ENCODE peak calls at places on chromosome 5, in four cellular contexts. K, J, U and G are unnamed samples.

GRCh38 chr5:24539625-24540024 is 105.2 kb downstream of the CDH10 start:
- DNase-seq in K (no peak), J (no peak), U (no peak), G (no peak)

GRCh38 chr5:571791-572190 is 40.3 kb upstream of the CEP72 start:
- DNase-seq in J (no peak), K (no peak), U (no peak), G (no peak)

GRCh38 chr5:72452515-72453259 is 54.5 kb downstream of the ZNF366 start:
- DNase-seq in U (no peak), J (peak), K (peak), G (no peak)

GRCh38 chr5:41368158-41368557 is 142.2 kb downstream of the PLCXD3 start:
- DNase-seq in U (no peak), K (no peak), J (no peak), G (no peak)

GRCh38 chr5:179795049-179795862 is 1.5 kb downstream of the LTC4S start:
- DNase-seq in U (no peak), K (no peak), J (peak), G (peak)

GRCh38 chr5:78008356-78008967 is 232.3 kb upstream of the TBCA start:
- DNase-seq in J (no peak), K (peak), U (no peak), G (peak)

GRCh38 chr5:151660616-151661015 is 26.1 kb downstream of the SPARC start:
- DNase-seq in K (no peak), U (no peak), J (no peak), G (no peak)

GRCh38 chr5:150000990-150001659 is 586 bp downstream of the HMGXB3 start:
- DNase-seq in U (peak), K (peak), J (peak), G (peak)

GRCh38 chr5:168978015-168978414 is 322.9 kb downstream of the SLIT3 start:
- DNase-seq in J (no peak), K (no peak), U (no peak), G (no peak)

GRCh38 chr5:55324815-55325418 is 17.1 kb downstream of the MTREX start:
- DNase-seq in U (no peak), K (peak), J (no peak), G (peak)

DNA sequence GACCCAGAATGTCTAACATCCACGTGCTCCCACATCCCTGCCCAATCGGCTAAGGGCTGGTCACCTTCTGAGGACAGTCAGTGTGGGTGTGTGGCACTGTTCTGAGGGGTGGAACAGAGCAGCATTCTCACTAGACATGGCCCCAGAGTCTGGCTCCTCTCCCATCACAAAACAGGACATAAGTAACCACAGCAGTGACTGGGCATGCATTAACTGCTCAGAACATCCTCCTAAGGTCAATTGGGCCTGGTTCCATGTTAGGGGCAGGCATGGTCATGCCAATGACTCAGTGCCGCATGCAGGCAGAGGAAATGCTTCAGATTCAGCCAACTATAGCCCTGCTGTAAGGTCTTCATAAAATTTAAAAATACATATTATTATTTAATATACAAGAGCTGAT is 12.9 kb downstream of the MACROH2A1 start:
- DNase-seq in K (peak), U (no peak), J (no peak), G (no peak)
- H3K27ac ChIP-seq in K (peak), U (no peak), J (no peak), G (no peak)

GRCh38 chr5:145938699-145939531 is 2.5 kb downstream of the SH3RF2 start:
- DNase-seq in K (no peak), J (no peak), U (no peak), G (no peak)

GRCh38 chr5:145931718-145932117 is 4.7 kb upstream of the SH3RF2 start:
- DNase-seq in J (no peak), K (no peak), U (no peak), G (no peak)

GRCh38 chr5:145936401-145937131 is at the start of gene SH3RF2:
- DNase-seq in U (no peak), J (peak), K (peak), G (no peak)

GRCh38 chr5:145937432-145938250 is 1.3 kb downstream of the SH3RF2 start:
- DNase-seq in U (no peak), J (no peak), K (no peak), G (no peak)

GRCh38 chr5:145934276-145934675 is 2.1 kb upstream of the SH3RF2 start:
- DNase-seq in U (no peak), J (no peak), K (no peak), G (no peak)
- H3K27ac ChIP-seq in U (no peak), J (no peak), K (no peak), G (no peak)

GRCh38 chr5:61734966-61735365 is 402.9 kb downstream of the ZSWIM6 start:
- DNase-seq in J (no peak), U (no peak), K (no peak), G (no peak)
- H3K27ac ChIP-seq in J (no peak), U (no peak), K (no peak), G (no peak)

GRCh38 chr5:6900247-6900646 is 187.0 kb downstream of the TENT4A start:
- DNase-seq in J (no peak), U (no peak), K (no peak), G (no peak)

GRCh38 chr5:6902094-6902493 is 188.9 kb downstream of the TENT4A start:
- DNase-seq in U (no peak), J (no peak), K (no peak), G (no peak)

GRCh38 chr5:6902597-6902996 is 189.4 kb downstream of the TENT4A start:
- DNase-seq in K (no peak), J (no peak), U (no peak), G (no peak)

GRCh38 chr5:6900828-6901227 is 187.6 kb downstream of the TENT4A start:
- DNase-seq in K (no peak), J (no peak), U (no peak), G (no peak)

DNA sequence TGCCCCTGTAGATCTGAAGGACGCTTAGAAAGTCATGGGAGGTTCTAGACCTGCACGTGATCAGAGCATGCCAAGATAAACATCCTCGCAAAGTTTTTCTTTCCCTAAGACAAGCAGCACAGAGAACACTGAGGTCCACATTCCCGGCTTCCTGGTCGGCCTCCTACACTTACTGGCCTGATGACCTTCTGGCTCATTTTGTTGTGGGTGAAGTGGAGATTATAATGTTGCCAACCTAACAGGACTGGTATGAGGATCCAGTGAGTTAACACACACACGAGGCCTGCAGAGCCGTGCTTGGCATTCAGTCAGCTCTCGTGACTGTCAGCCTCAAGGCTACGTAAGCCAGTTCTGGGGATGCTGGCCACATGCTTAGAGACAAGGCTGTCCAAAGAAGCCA is 186.0 kb downstream of the TENT4A start:
- DNase-seq in J (peak), U (no peak), K (no peak), G (no peak)
- H3K27ac ChIP-seq in J (no peak), U (no peak), K (no peak), G (no peak)

DNA sequence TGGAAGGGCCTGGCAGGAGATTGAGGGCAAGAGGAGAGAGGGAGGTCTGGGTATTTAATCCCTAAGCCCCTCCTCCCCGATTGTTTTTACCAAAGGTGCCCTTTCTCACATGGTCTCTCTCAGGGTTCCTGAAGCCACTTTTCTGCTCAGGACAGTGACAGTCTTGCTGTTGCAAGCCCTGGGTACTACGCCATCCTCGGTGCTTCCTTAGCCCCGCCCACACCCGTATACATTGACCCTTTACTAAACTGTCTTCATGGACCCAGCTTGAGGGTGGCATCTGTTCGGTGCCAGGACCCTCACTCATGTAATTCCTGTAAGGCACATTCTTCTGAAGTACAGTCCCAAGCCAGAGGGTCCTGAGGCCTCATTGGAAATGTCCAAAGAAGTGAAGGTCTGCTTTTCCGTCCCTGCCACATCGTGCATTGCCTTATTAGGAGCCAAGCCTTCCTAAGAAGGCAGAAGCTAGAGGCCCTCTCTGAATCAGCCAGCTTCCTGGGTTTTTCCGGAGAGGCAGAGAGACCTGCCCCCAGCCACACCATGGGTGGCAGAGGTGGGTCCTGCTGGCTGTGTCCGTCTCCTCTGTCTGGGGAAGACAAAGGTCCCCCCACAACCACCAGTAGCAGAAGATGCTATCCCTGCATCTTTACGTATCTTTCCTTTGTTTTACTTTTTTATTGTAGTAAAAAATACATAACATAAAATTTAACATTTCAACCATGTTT is 1.9 kb upstream of the SH3PXD2B start:
- DNase-seq in U (no peak), J (no peak), K (no peak), G (no peak)
- H3K27ac ChIP-seq in U (no peak), J (no peak), K (peak), G (no peak)

GRCh38 chr5:87015908-87016307 is 251.8 kb upstream of the RASA1 start:
- DNase-seq in U (no peak), K (no peak), J (no peak), G (no peak)
- H3K27ac ChIP-seq in U (no peak), K (no peak), J (no peak), G (no peak)

GRCh38 chr5:65858316-65858715 is 68.1 kb upstream of the ERBIN start:
- DNase-seq in K (no peak), U (no peak), J (no peak), G (no peak)

GRCh38 chr5:65863747-65864146 is 62.6 kb upstream of the ERBIN start:
- DNase-seq in K (no peak), U (no peak), J (no peak), G (no peak)

GRCh38 chr5:65861830-65862241 is 64.5 kb upstream of the ERBIN start:
- DNase-seq in U (no peak), K (no peak), J (no peak), G (no peak)

GRCh38 chr5:65866837-65867508 is 59.4 kb upstream of the ERBIN start:
- DNase-seq in J (no peak), K (no peak), U (no peak), G (no peak)

GRCh38 chr5:65862384-65862783 is 64.0 kb upstream of the ERBIN start:
- DNase-seq in U (no peak), J (no peak), K (no peak), G (no peak)
- H3K27ac ChIP-seq in U (no peak), J (no peak), K (no peak), G (no peak)

DNA sequence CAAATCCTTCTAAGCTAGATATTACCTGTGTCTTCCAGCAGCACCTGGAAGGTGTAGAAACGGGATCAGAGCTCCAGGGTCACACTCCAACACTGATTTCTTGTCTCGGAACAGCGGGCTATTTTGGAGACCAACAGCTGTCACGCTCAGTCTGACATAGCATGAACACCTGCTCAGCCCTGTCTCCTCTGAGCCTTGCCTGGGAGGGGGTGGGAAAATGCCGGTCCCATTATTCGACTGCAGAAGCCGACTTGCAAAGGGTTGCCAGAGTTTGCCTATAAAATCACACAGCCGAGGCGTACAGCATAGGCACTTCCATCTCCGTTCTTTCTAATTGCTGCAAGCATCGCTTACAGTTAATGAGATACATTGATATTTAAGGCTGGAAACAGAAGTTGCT is 300.8 kb upstream of the MSX2 start:
- DNase-seq in U (no peak), K (no peak), J (no peak), G (no peak)
- H3K27ac ChIP-seq in U (no peak), K (no peak), J (no peak), G (no peak)